ENCODE peak calls at places on chromosomes 7 and 10, in four cellular contexts. B is K562, W is HEK293T, L is GM12878. I is an unnamed sample.

GRCh38 chr7:99693427-99694200 is 13.8 kb upstream of the CYP3A5 start:
- DNase-seq in W (peak), L (no peak), B (peak), I (peak)

GRCh38 chr10:11849908-11850307 is 26.8 kb downstream of the PROSER2 start:
- DNase-seq in L (no peak), W (no peak), B (no peak), I (no peak)

GRCh38 chr7:3272691-3273141 is 28.3 kb upstream of the SDK1 start:
- DNase-seq in W (no peak), B (no peak), L (no peak), I (no peak)

GRCh38 chr7:37901236-37901827 is 15.3 kb downstream of the SFRP4 start:
- DNase-seq in W (peak), L (no peak), B (peak), I (peak)

GRCh38 chr7:73304071-73304470 is 4.6 kb downstream of the NSUN5 start:
- DNase-seq in L (no peak), B (no peak), W (no peak), I (no peak)

GRCh38 chr7:116218051-116218645 is 7.8 kb downstream of the TES start:
- DNase-seq in B (peak), L (no peak), W (peak), I (no peak)

GRCh38 chr7:126937196-126937595 is 315.5 kb downstream of the GRM8 start:
- DNase-seq in W (no peak), L (no peak), B (no peak), I (no peak)

GRCh38 chr7:121480058-121480457 is 84.0 kb upstream of the FAM3C start:
- DNase-seq in B (no peak), L (no peak), W (no peak), I (peak)

GRCh38 chr7:11592699-11593098 is 239.3 kb downstream of the THSD7A start:
- DNase-seq in W (no peak), B (no peak), L (no peak), I (no peak)

GRCh38 chr7:46930336-46930735 is 651.6 kb downstream of the TNS3 start:
- DNase-seq in B (no peak), W (no peak), L (no peak), I (no peak)

GRCh38 chr10:13993634-13994033 is 337.1 kb downstream of the FRMD4A start:
- DNase-seq in B (no peak), W (no peak), L (no peak), I (no peak)

GRCh38 chr7:24428676-24429075 is 144.6 kb upstream of the PALS2 start:
- DNase-seq in W (no peak), B (no peak), L (no peak), I (no peak)

GRCh38 chr10:18376650-18377049 is 236.4 kb downstream of the CACNB2 start:
- DNase-seq in B (no peak), L (no peak), W (no peak), I (no peak)

GRCh38 chr7:85750454-85750949 is 563.6 kb upstream of the SEMA3D start:
- DNase-seq in B (no peak), W (peak), L (no peak), I (peak)

GRCh38 chr7:121516791-121517305 is 120.7 kb upstream of the FAM3C start:
- DNase-seq in B (no peak), W (no peak), L (no peak), I (no peak)

GRCh38 chr10:44341901-44342300 is 43.0 kb downstream of the CXCL12 start:
- DNase-seq in L (no peak), W (no peak), B (no peak), I (no peak)

GRCh38 chr10:43653746-43654145 is 5.1 kb upstream of the ZNF32 start:
- DNase-seq in B (no peak), L (no peak), W (no peak), I (no peak)

GRCh38 chr10:46028584-46029570 is 1.5 kb downstream of the NCOA4 start:
- DNase-seq in L (no peak), W (peak), B (no peak), I (peak)

GRCh38 chr10:7363700-7364099 is 47.1 kb downstream of the SFMBT2 start:
- DNase-seq in L (no peak), B (no peak), W (no peak), I (no peak)

GRCh38 chr10:50605280-50606270 is 18.2 kb downstream of the SGMS1 start:
- DNase-seq in L (no peak), W (no peak), B (no peak), I (peak)

GRCh38 chr7:89731751-89732150 is 422.5 kb upstream of the STEAP1 start:
- DNase-seq in B (no peak), W (no peak), L (no peak), I (no peak)

GRCh38 chr10:29877798-29878491 is 181.4 kb downstream of the JCAD start:
- DNase-seq in B (no peak), W (no peak), L (no peak), I (no peak)
- TF ChIP-seq TARDBP in B (no peak), W (no peak), L (no peak), I (no peak)

DNA sequence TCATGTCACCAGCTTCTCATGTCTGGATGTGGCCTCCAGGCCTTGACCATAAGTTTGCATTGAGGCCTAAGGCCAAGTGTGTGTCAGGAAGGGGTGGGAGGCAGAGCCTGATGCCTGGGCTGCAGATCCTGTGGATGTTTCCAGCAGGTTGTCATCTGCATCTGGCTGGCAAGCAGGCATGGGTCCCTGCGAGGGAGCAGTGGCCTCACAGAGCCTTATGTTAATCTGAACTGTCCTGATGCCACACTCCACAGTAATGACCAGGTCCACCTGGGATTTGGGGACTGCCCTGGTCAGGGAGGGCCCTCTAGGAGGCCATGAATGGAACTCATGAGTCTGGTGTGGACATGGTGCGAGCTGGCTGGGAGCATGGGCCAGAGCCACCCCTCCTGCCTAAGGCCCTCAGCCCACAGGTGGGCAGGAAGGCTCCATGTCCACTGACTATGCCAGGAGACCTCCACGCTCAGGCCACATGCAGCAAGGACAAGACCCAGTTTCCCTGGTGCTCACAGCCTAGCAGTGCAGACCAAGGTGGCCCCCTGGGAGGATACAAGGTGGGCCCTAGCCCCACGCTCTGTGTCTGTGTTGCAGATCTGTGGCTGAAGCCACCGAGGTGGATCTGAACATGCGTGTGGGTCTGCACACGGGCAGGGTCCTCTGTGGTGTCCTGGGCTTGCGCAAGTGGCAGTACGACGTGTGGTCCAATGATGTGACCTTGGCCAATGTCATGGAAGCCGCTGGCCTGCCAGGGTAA is 83.1 kb downstream of the ADCY1 start:
- DNase-seq in B (no peak), W (no peak), L (no peak), I (no peak)
- TF ChIP-seq TARDBP in B (no peak), W (no peak), L (no peak), I (no peak)

GRCh38 chr7:44727346-44728262 is 21.0 kb upstream of the ZMIZ2 start:
- DNase-seq in W (peak), B (no peak), L (no peak), I (no peak)
- TF ChIP-seq TARDBP in W (no peak), B (no peak), L (no peak), I (no peak)

DNA sequence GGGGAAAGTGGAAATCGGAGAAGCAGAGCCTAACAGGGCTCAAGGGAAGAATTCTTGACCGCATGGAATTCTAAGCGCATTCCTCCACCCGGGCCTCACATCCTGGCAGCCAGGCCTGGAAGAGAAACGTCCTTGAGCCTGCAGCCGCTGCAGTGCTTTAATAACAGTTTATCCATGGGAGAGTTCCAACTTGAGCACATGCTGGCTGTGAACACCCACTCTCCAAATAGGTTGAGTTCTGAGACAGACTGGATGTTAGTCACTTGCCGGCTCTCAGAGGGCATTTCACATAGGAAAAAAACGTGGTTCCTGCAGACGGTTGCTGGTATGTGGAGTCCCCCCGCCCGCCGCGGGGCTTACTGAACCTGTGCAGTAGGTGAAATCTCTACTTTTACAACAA is 61.4 kb upstream of the STEAP1B start:
- DNase-seq in L (no peak), B (no peak), W (no peak), I (peak)
- TF ChIP-seq TARDBP in L (no peak), B (no peak), W (no peak), I (no peak)

DNA sequence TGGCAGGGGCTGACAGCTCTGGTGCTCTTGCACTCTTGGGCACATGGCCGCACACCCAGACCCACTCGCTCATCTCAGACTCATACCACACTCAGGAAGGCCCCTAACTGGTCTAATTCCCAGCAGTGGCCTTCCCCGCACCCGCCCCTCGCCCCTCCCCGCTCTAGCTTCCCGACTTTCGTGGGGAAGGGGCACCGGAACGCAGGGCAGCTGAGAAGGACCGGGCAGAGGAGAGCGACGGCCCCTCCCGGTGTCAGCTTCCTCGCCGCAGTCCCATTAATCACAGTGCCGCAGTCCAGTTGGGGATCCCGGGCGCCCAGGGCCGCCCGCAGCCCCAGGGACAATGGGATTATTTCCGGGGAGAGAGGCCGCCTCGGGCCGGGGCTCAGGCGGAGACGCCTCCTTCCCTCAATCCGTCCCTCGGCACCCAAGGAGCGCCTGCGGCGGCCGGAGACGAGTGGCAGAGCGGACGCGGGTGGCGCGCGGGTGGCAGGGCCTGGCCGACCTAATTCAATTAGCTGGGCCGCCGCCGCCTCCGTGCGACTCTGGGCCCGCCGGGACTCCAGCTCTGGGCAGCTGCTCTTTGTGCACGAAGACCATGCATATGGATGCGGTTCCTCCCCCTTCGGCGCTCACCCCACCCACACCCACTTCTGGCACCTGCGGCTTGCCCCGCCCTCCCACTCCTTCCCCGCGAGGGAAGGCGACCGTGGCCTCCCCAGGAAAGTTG is 7.8 kb upstream of the TLX1 start:
- DNase-seq in L (no peak), B (peak), W (no peak), I (no peak)
- TF ChIP-seq TARDBP in L (no peak), B (no peak), W (no peak), I (no peak)

DNA sequence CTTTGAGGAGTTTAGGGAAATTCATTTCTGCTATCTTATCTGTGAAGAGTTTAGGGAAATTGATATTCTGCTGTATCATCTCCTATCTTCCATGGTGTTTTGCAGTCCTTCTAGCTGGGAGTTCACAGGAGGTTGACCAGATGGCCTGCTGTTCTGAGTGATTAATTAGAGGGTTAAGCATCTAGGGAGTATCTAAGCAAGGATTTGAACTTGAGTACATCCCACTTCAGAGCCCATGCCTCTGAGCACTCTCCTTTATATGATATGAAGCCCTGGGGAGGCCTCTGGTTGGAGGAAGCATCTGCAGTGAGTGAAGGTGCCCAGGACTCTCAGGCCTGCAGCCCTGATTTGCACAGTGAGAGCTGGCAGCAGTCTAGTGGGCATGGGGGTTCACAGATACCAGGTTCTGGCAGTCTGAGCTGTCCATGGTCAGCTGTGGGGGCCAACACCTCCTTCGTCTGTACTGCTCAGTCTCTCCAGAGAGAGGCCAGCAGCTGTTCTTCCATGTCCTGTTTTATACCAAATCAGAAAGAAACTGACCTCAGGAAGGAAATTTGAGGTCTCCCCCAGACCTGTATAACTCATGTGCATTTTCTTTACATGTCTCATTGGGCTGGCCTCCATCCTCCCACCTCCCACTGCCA is 156.9 kb downstream of the PLCE1 start:
- DNase-seq in L (no peak), B (no peak), W (no peak), I (no peak)
- TF ChIP-seq TARDBP in L (no peak), B (no peak), W (no peak), I (no peak)

I was measured in HepG2.